ENCODE peak calls at places on chromosomes 11 and 22, in four cellular contexts. N is uterus, V is right atrium auricular region, W is lung. I is an unnamed sample.

GRCh38 chr11:72411623-72412532 is 22.5 kb downstream of the CLPB start:
- DNase-seq in N (no peak), V (no peak), W (no peak), I (no peak)

GRCh38 chr11:105132716-105133511 is 6.7 kb downstream of the CARD18 start:
- DNase-seq in N (no peak), V (no peak), W (no peak), I (peak)

GRCh38 chr11:120750647-120751419 is 239.3 kb downstream of the GRIK4 start:
- DNase-seq in N (no peak), V (no peak), W (no peak), I (no peak)

GRCh38 chr11:116962108-116962507 is 124.7 kb upstream of the APOA1 start:
- DNase-seq in N (no peak), V (no peak), W (no peak), I (no peak)

GRCh38 chr11:65588199-65589054 is 7.2 kb downstream of the KCNK7 start:
- DNase-seq in N (peak), V (no peak), W (no peak), I (peak)

GRCh38 chr11:20443596-20443995 is 56.1 kb downstream of the PRMT3 start:
- DNase-seq in N (no peak), V (no peak), W (no peak), I (peak)

GRCh38 chr22:26743149-26743548 is 85.8 kb downstream of the MIAT start:
- DNase-seq in N (no peak), V (no peak), W (no peak), I (no peak)

GRCh38 chr11:7281083-7281482 is 29.4 kb downstream of the SYT9 start:
- DNase-seq in N (no peak), V (no peak), W (no peak), I (no peak)

GRCh38 chr11:118212131-118212725 is 12.6 kb downstream of the JAML start:
- DNase-seq in N (no peak), V (no peak), W (peak), I (no peak)

GRCh38 chr11:102544594-102544993 is 14.0 kb upstream of the MMP7 start:
- DNase-seq in N (no peak), V (no peak), W (no peak), I (no peak)

GRCh38 chr11:79067355-79067685 is 373.5 kb downstream of the TENM4 start:
- DNase-seq in N (no peak), V (no peak), W (no peak), I (no peak)

GRCh38 chr11:126355324-126355925 is at the start of gene ST3GAL4:
- DNase-seq in N (peak), V (peak), W (peak), I (peak)

GRCh38 chr11:128195756-128196155 is 391.6 kb downstream of the ETS1 start:
- DNase-seq in N (no peak), V (no peak), W (no peak), I (no peak)

GRCh38 chr22:36405671-36406070 is 17.9 kb upstream of the MYH9 start:
- DNase-seq in N (no peak), V (no peak), W (peak), I (peak)

GRCh38 chr11:12066799-12067508 is 43.4 kb upstream of the MICAL2 start:
- DNase-seq in N (peak), V (no peak), W (peak), I (peak)

GRCh38 chr22:20354238-20354975 is 34.5 kb upstream of the DGCR6L start:
- DNase-seq in N (no peak), V (no peak), W (no peak), I (no peak)

GRCh38 chr11:103043826-103044688 is 47.9 kb downstream of the DCUN1D5 start:
- DNase-seq in N (no peak), V (no peak), W (no peak), I (peak)

GRCh38 chr11:80285076-80285790 is 844.4 kb upstream of the TENM4 start:
- DNase-seq in N (no peak), V (no peak), W (no peak), I (no peak)

DNA sequence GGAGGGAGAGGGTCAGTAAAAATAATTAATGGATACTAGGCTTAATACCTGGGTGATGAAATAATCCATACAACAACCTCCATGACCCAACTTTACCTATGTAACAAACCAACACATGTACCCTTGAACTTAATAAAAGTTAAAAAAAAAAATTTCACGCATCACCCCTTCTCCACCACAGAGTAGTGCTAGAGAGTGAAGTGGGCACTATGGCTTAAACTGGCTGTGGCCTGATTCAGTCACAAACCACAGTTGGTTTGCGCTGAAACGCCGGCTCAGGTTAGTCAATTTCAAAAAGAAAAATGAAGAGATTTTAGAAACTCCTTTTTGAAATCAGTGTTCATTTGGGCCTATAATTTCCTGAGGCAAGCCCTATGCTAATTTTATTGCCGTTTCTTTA is 144.3 kb downstream of the TRPC6 start:
- DNase-seq in N (no peak), V (no peak), W (no peak), I (no peak)
- TF ChIP-seq CTCF in N (no peak), V (no peak), W (no peak), I (no peak)

GRCh38 chr11:1460396-1460795 is 26.2 kb downstream of the MOB2 start:
- DNase-seq in N (peak), V (no peak), W (peak), I (peak)
- H3K4me3 ChIP-seq in N (peak), V (no peak), W (no peak), I (peak)

GRCh38 chr22:49521787-49522224 is 305.9 kb downstream of the BRD1 start:
- DNase-seq in N (no peak), V (no peak), W (no peak), I (no peak)
- TF ChIP-seq CTCF in N (no peak), V (no peak), W (no peak), I (no peak)

GRCh38 chr22:41332217-41332616 is 30.9 kb downstream of the ZC3H7B start:
- DNase-seq in N (no peak), V (no peak), W (no peak), I (no peak)
- H3K4me3 ChIP-seq in N (no peak), V (no peak), W (no peak), I (no peak)

GRCh38 chr22:30045001-30045887 is 35.0 kb upstream of the HORMAD2 start:
- DNase-seq in N (no peak), V (peak), W (no peak), I (no peak)
- TF ChIP-seq CTCF in N (no peak), V (no peak), W (no peak), I (no peak)

GRCh38 chr22:39243443-39244072 is 1.2 kb downstream of the PDGFB start:
- DNase-seq in N (no peak), V (no peak), W (no peak), I (no peak)

GRCh38 chr22:39240841-39241631 is 3.7 kb downstream of the PDGFB start:
- DNase-seq in N (no peak), V (peak), W (no peak), I (peak)

GRCh38 chr22:39242809-39243442 is 1.9 kb downstream of the PDGFB start:
- DNase-seq in N (no peak), V (no peak), W (no peak), I (no peak)

GRCh38 chr22:39242389-39242808 is 2.4 kb downstream of the PDGFB start:
- DNase-seq in N (no peak), V (no peak), W (no peak), I (no peak)

DNA sequence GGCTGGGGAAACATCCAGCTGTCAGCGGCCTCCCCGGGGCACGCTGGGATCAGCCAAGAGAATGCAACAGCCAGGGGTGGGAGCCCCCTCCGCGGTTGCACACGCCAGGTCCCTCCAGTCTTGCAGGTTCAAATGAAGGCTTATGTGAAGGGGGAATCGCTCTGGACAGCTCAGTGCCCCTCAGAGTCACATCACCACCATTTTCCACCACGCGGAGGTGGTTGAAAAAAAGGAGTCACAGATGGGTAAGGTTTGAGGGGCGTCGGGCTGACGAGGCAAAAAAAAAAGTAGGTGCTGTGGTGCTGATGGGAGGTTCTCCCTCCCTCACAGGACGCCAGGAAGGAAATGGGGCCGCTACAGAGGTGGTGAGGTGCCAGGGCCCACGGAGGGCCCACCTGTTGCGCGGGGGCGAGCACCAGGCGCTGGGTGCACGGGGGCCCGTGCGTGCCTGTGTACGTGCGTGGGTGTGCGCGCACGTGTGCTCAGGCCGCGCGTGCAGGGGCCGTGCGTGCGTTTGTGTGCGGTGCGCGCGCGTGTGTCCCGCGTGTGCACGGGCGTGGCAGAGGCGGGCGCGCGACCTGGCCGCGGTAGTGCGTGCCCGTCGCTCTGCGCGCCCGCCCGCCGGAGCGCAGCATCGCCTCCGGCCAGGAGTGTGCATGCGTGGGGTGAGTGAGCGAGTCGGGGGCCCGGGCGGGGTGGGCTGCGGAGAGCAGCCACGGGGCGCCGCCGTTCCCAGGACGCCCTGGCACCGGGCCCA is 3.0 kb downstream of the PDGFB start:
- DNase-seq in N (no peak), V (no peak), W (no peak), I (no peak)
- H3K4me3 ChIP-seq in N (peak), V (peak), W (peak), I (no peak)

GRCh38 chr11:64268687-64269379 is 15.6 kb downstream of the BAD start:
- DNase-seq in N (peak), V (peak), W (no peak), I (peak)
- TF ChIP-seq CTCF in N (no peak), V (no peak), W (no peak), I (peak)

DNA sequence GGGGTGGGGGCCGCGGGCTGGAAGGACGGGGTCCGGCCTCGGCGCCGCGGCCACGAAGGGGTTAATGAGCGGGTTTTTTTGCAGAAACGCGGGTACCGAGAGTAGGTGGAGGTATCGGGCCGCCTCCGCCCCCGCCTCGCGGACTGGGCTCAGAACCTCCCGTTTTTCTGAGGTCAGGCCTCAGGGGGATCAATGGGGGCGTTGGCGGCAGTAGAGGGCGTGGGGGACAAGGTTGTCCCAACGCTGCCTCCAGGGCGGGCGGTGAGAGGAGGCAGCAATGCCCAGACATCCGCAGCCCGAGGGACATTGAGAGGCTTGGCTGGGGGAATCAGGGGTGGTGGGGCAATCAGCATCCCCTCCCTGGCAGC is 34.8 kb upstream of the PRODH start:
- DNase-seq in N (no peak), V (no peak), W (no peak), I (no peak)
- H3K4me3 ChIP-seq in N (no peak), V (peak), W (no peak), I (no peak)

I was measured in fibroblast of villous mesenchyme.